ENCODE peak calls at places on chromosome 10, in seven cellular contexts. T, M, U, O, W, C and S are unnamed samples.

GRCh38 chr10:771647-772046 is 82.2 kb upstream of the DIP2C start:
- DNase-seq in T (no peak), M (no peak), U (no peak), O (no peak), W (no peak), C (no peak), S (no peak)

GRCh38 chr10:132627736-132628512 is 90.3 kb downstream of the INPP5A start:
- DNase-seq in T (peak; percentile 37), M (peak; percentile 67), U (peak; percentile 94), O (no peak), W (no peak), C (peak; percentile 56), S (peak; percentile 38)

GRCh38 chr10:63773106-63773505 is 251.9 kb downstream of the REEP3 start:
- DNase-seq in T (no peak), M (no peak), U (no peak), O (no peak), W (no peak), C (no peak), S (no peak)

GRCh38 chr10:124632566-124632965 is 111.6 kb downstream of the FAM53B start:
- DNase-seq in T (no peak), M (no peak), U (no peak), O (no peak), W (no peak), C (no peak), S (no peak)

GRCh38 chr10:83915801-83916200 is 223.5 kb upstream of the GHITM start:
- DNase-seq in T (no peak), M (no peak), U (no peak), O (no peak), W (no peak), C (no peak), S (no peak)

GRCh38 chr10:100828744-100829102 is 83.3 kb downstream of the PAX2 start:
- DNase-seq in T (no peak), M (no peak), U (peak; percentile 82), O (no peak), W (no peak), C (no peak), S (no peak)

GRCh38 chr10:44973323-44974081 is 5.1 kb downstream of the DEPP1 start:
- DNase-seq in T (no peak), M (peak; percentile 22), U (no peak), O (no peak), W (no peak), C (peak; percentile 12), S (no peak)

GRCh38 chr10:104345512-104345911 is 7.2 kb upstream of the ITPRIP start:
- DNase-seq in T (no peak), M (no peak), U (no peak), O (no peak), W (no peak), C (no peak), S (no peak)

GRCh38 chr10:4246881-4247358 is 461.9 kb upstream of the KLF6 start:
- DNase-seq in T (no peak), M (no peak), U (no peak), O (no peak), W (peak; percentile 99), C (no peak), S (peak; percentile 97)

GRCh38 chr10:86373828-86374227 is 7.2 kb upstream of the GRID1 start:
- DNase-seq in T (no peak), M (no peak), U (no peak), O (no peak), W (no peak), C (no peak), S (no peak)

GRCh38 chr10:32111585-32111984 is 55.4 kb upstream of the KIF5B start:
- DNase-seq in T (no peak), M (no peak), U (no peak), O (no peak), W (no peak), C (no peak), S (no peak)

GRCh38 chr10:126222736-126223511 is 165.4 kb downstream of the ADAM12 start:
- DNase-seq in T (no peak), M (no peak), U (no peak), O (no peak), W (peak; percentile 91), C (no peak), S (peak; percentile 49)

GRCh38 chr10:80459047-80459865 is 5.1 kb downstream of the TSPAN14 start:
- DNase-seq in T (peak; percentile 53), M (peak; percentile 36), U (peak; percentile 78), O (peak; percentile 83), W (peak; percentile 89), C (peak; percentile 47), S (peak; percentile 67)

GRCh38 chr10:131841669-131842139 is 59.1 kb upstream of the PPP2R2D start:
- DNase-seq in T (no peak), M (no peak), U (no peak), O (no peak), W (no peak), C (no peak), S (no peak)

GRCh38 chr10:119542990-119543813 is 683 bp upstream of the RGS10 start:
- DNase-seq in T (peak; percentile 51), M (peak; percentile 54), U (peak; percentile 82), O (peak; percentile 37), W (peak; percentile 54), C (no peak), S (peak; percentile 50)

GRCh38 chr10:93072713-93073538 is 767 bp upstream of the CYP26A1 start:
- DNase-seq in T (no peak), M (no peak), U (peak; percentile 42), O (no peak), W (no peak), C (no peak), S (no peak)

GRCh38 chr10:99937630-99938029 is 72.1 kb downstream of the DNMBP start:
- DNase-seq in T (no peak), M (no peak), U (no peak), O (no peak), W (no peak), C (no peak), S (no peak)

GRCh38 chr10:63773962-63774361 is 252.8 kb downstream of the REEP3 start:
- DNase-seq in T (no peak), M (no peak), U (no peak), O (no peak), W (no peak), C (no peak), S (no peak)

GRCh38 chr10:131095109-131095580 is 216.4 kb downstream of the TCERG1L start:
- DNase-seq in T (no peak), M (no peak), U (no peak), O (no peak), W (no peak), C (no peak), S (no peak)

GRCh38 chr10:63083904-63084689 is 49.0 kb upstream of the NRBF2 start:
- DNase-seq in T (peak; percentile 58), M (peak; percentile 75), U (peak; percentile 56), O (peak; percentile 73), W (peak; percentile 87), C (peak; percentile 64), S (peak; percentile 80)

DNA sequence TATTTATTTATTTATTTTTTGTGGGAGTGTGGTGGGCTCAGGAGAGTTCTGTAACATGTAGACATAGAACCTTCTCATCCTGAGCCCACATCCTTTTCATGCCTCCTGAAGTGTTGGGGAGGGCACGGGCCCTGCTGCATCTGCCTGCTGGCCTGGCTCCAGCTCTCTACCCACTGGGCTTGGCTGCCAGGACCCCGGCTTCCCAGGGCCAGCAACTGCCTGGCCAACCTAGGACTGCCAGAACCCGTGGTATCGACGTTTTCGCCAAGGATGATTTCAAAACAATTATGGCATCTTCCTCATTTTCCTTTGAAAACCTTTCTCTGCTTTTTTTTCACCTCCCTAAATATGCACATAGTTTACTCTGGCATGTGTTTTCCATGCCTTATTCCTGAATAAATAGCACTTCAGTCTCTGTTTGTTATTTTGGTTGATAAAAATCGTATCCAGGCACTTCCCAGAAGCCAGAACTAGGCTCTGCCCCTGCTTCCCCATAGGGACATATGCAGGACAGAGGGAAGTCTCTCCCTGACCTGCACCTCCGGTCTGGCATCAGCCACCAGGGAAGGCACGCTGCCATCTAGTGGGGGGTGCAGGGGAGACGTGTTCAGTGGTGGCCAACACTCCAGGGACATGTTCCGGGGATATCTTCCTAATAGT is 31.0 kb upstream of the ANTXRL start:
- DNase-seq in T (peak; percentile 61), M (peak; percentile 51), U (peak; percentile 95), O (peak; percentile 34), W (peak; percentile 2), C (no peak), S (no peak)
- TF ChIP-seq CTCF in T (peak; percentile 8), M (no peak), U (peak; percentile 65), O (no peak), W (peak; percentile 25), C (no peak), S (peak; percentile 48)

DNA sequence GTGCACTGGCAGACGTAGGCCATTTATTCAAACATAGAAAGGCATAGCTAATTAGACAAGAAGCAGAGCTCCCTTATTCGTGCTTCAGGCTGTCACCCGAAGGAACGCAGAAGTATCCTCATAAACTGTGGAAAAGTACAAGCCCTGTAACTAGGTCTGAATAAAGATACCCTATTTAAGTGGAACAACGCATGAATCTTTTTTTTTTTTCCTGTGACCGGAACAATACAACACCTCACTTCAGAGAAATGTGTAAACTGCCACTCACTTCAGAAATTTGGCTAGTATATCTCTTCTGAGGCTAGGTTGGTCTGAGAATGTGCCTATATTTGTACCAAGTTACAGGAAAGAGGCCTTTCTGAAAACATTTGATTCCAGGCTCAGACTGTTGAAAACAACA is 8.0 kb upstream of the CSTF2T start:
- DNase-seq in T (no peak), M (no peak), U (no peak), O (no peak), W (no peak), C (no peak), S (no peak)
- H3K4me3 ChIP-seq in T (no peak overlapping the region), M (no peak overlapping the region), U (no peak overlapping the region), O (no peak overlapping the region), W (no peak overlapping the region), C (no peak overlapping the region), S (no peak overlapping the region)

GRCh38 chr10:61271127-61271780 is 181.9 kb downstream of the TMEM26 start:
- DNase-seq in T (no peak), M (no peak), U (no peak), O (no peak), W (peak; percentile 73), C (no peak), S (peak; percentile 76)
- TF ChIP-seq CTCF in T (no peak), M (no peak), U (peak; percentile 30), O (no peak), W (peak; percentile 45), C (no peak), S (peak; percentile 23)

DNA sequence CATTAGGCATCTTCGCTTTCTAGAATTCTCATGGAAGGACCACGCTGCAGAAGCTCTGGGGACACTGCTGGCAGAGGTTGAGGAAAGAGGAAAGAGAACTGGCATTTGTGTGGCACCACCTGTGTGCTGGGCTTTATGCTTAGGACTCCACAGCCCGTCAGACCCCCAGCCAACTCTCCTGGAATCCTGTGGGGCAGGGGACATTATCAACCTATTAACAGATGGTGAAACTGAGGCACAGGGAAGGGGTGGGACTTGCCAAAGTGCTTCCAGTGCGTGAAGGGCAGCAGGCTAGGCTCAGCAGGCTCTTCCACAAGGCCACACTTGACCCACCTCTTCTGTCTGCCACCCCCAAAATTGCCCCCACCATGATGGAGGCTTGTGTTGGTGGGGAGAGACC is 46.8 kb downstream of the ZCCHC24 start:
- DNase-seq in T (no peak), M (no peak), U (no peak), O (no peak), W (no peak), C (no peak), S (no peak)
- H3K4me3 ChIP-seq in T (no peak overlapping the region), M (no peak overlapping the region), U (no peak overlapping the region), O (no peak overlapping the region), W (no peak overlapping the region), C (no peak overlapping the region), S (no peak overlapping the region)

DNA sequence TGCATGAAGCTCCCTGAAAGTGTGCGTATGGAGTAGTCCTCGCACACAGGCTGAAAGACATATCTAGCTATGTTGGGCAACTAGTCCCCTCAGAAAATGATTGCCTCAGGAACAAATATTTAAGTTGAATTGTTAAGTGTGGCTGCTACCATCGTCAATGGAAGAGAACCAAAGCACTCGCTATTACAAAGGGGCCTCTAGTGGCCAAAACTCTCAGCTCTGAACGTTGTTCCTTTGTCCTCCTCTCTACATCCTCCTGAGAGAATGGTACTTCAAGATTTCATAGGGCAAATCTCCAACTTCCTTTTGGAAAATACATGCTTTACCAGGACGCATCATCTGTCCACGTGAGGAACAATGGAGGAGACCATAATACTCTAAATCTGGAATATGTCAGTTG is 209.9 kb downstream of the NRG3 start:
- DNase-seq in T (no peak), M (no peak), U (no peak), O (no peak), W (no peak), C (no peak), S (no peak)
- TF ChIP-seq CTCF in T (no peak), M (no peak), U (no peak), O (no peak), W (no peak), C (no peak), S (no peak)